ENCODE peak calls at places on chromosomes 11 and 22, in four cellular contexts. A is K562, B is GM12878, F is HepG2. U is an unnamed sample.

GRCh38 chr11:12859872-12860657 is 149.1 kb upstream of the RASSF10 start:
- DNase-seq in A (no peak), B (no peak), F (no peak), U (no peak)

GRCh38 chr11:36306888-36307287 is 10.8 kb downstream of the PRR5L start:
- DNase-seq in A (no peak), B (no peak), F (peak), U (no peak)

GRCh38 chr22:42171946-42172345 is 41.3 kb upstream of the CYP2D6 start:
- DNase-seq in A (no peak), B (no peak), F (no peak), U (no peak)

GRCh38 chr22:44403166-44403565 is 90.4 kb upstream of the SHISAL1 start:
- DNase-seq in A (no peak), B (no peak), F (no peak), U (no peak)

GRCh38 chr22:45480717-45481116 is 22.0 kb upstream of the FBLN1 start:
- DNase-seq in A (no peak), B (no peak), F (no peak), U (no peak)

GRCh38 chr11:24496728-24497396 is at the start of gene LUZP2:
- DNase-seq in A (no peak), B (no peak), F (no peak), U (peak)

GRCh38 chr11:20452585-20452984 is 65.1 kb downstream of the PRMT3 start:
- DNase-seq in A (no peak), B (no peak), F (no peak), U (no peak)

GRCh38 chr11:128653828-128654231 is 40.0 kb upstream of the FLI1 start:
- DNase-seq in A (no peak), B (no peak), F (no peak), U (no peak)

GRCh38 chr11:63929616-63930015 is 9.2 kb upstream of the NAA40 start:
- DNase-seq in A (no peak), B (no peak), F (no peak), U (no peak)

GRCh38 chr11:63931876-63932275 is 6.9 kb upstream of the NAA40 start:
- DNase-seq in A (no peak), B (no peak), F (no peak), U (no peak)

GRCh38 chr11:63933459-63933858 is 5.3 kb upstream of the NAA40 start:
- DNase-seq in A (no peak), B (no peak), F (no peak), U (no peak)

GRCh38 chr11:63931045-63931444 is 7.8 kb upstream of the NAA40 start:
- DNase-seq in A (no peak), B (no peak), F (no peak), U (no peak)
- TF ChIP-seq SP1 in A (no peak), B (no peak), F (no peak), U (no peak)

GRCh38 chr11:82680252-82680651 is 53.4 kb downstream of the FAM181B start:
- DNase-seq in A (no peak), B (no peak), F (no peak), U (no peak)
- TF ChIP-seq FOXK2 in A (no peak), B (no peak), F (no peak), U (no peak)

GRCh38 chr11:27532652-27533325 is 26.2 kb upstream of the LIN7C start:
- DNase-seq in A (no peak), B (no peak), F (no peak), U (no peak)
- TF ChIP-seq BHLHE40 in A (no peak), B (no peak), F (no peak), U (no peak)

DNA sequence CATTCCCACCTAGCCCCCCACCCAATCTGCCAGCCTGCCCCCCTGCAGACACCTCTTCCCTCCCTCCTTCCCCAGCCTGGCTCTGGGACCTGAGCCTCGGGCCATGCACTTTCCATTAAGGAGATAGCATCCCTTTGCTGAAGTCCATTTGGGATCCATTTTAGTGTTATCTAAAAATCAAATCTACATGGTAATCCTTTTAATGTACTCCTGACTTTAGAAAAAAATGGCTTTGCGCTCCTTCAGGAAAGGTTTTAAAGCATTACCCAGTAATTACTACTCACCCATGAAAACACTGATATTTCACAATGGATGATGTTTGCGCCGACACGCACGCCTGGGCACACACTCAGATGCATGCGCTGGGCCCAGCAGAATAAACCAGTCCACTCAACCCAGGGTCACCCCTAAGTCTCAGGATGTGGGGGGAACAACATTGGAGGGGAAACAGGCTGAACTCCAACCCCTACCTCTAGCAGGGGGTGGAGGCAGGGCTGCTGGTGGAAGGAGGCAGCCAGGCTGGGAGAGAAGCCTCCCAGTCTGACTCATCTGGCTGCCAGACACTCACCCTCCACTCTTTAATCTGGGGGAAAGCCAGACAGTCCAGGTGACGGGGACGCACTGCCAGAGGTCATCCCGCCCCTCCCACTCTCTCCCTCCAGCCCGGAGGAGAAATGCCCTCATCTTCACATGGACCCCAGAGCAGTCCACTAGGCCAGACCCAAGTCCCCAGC is 29.8 kb downstream of the LMO1 start:
- DNase-seq in A (no peak), B (no peak), F (no peak), U (no peak)
- TF ChIP-seq SP1 in A (no peak), B (no peak), F (no peak), U (no peak)

DNA sequence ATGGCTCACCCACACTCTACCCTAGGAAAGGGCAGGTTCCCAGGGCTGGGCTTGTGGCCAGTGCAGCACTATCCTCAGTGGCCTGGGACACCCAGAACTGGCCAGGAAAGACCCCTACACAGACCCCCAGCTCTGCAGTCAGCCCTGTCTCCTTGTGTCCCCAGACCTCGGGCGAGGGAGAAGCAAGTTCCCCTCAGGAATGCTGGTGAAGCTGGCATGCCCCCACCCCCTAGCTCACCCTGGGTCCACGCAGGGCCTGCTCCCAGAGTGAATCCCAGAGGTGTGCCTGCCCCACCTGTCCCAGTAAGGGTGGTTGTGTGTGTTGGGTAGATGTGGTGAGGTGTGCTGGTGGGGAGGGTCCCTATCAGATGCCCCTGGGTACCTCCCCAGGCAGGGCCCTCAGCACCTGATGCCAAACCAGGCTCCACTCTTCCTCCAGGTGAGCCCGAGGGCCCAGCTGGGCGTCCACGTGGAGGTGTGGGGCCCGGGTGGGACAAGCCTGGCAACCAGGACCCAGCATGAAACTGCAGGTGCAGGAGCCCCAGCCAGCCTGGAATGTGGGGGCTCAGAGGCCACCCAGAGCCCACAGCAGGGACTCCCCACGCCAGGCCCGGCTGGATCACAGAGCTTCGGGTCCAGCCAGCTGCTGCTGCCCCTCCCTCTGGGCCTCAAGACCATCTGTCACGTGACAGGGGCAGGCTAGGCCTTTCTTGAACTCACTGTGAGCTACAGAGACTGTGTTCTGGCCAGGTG is 48.4 kb upstream of the KCNQ1OT1 start:
- DNase-seq in A (no peak), B (no peak), F (no peak), U (no peak)
- TF ChIP-seq FOXK2 in A (no peak), B (no peak), F (no peak), U (no peak)

DNA sequence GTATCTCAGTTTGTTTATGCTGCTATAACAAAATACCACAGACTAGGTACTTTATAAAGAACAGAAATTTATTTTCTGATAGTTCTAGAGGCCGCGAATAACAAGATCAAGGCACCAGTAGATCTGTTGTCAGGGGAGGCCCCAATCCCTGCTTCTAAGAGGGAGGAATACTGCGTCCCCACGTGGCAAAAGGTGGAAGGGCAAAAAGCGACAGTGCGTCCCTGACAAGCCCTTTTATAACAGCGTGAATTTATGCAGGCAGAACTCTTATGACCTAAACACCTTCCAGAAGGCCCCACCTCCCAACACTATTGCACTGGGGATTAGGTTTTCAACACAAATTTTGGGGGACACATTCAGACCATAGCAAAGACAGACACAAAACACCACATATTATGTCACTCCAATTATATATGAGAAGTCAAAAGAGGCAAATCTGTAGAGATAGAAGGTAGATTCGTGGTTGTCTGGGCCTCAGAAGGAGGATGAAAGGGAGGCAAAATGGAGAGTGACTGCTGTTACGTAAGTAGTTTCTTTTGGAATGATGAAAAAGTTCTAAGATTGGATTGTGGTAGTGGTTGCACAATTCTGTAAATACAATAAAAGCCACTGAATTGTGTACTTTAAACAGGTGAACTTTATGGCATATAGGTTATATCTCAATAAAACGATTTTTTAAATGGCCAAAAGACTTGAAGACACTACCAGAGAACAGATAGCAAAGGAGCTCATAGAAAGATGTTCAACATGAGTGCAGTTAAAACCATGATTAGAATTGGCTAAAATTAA is 30.1 kb upstream of the TNRC6B start:
- DNase-seq in A (no peak), B (no peak), F (no peak), U (no peak)
- TF ChIP-seq BHLHE40 in A (no peak), B (no peak), F (no peak), U (no peak)

GRCh38 chr22:39220897-39221850 is 23.6 kb downstream of the PDGFB start:
- DNase-seq in A (no peak), B (no peak), F (no peak), U (no peak)
- TF ChIP-seq SP1 in A (no peak), B (no peak), F (no peak), U (no peak)

GRCh38 chr22:36762687-36763260 is 13.1 kb downstream of the IFT27 start:
- DNase-seq in A (no peak), B (no peak), F (no peak), U (no peak)
- TF ChIP-seq FOXK2 in A (no peak), B (no peak), F (no peak), U (no peak)

GRCh38 chr11:84291996-84292395 is 1005.8 kb upstream of the CCDC90B start:
- DNase-seq in A (no peak), B (no peak), F (no peak), U (no peak)

GRCh38 chr11:84290647-84291046 is 1004.5 kb upstream of the CCDC90B start:
- DNase-seq in A (no peak), B (no peak), F (no peak), U (no peak)

GRCh38 chr11:84292955-84293354 is 1006.8 kb upstream of the CCDC90B start:
- DNase-seq in A (no peak), B (no peak), F (no peak), U (no peak)

GRCh38 chr11:84289381-84289906 is 1003.3 kb upstream of the CCDC90B start:
- DNase-seq in A (no peak), B (peak), F (no peak), U (no peak)
- TF ChIP-seq BHLHE40 in A (no peak), B (no peak), F (no peak), U (no peak)

U was measured in HEK293T.